ENCODE peak calls at places on chromosomes 4 and X, in seven cellular contexts. One of them, this sample, is unnamed.

GRCh38 chr4:188408244-188409067 is 269.2 kb downstream of the TRIML1 start:
- DNase-seq in activated T-helper 1 cell treated with anti-CD3 and anti-CD28 coated beads, Interleukin-2, amount 50 U/mL, for 16 hours: no peak
- DNase-seq in GDM1: no peak
- DNase-seq in NCI-H1092: no peak
- DNase-seq in effector CD4-positive, alpha-beta T cell: no peak
- DNase-seq in stomach: no peak
- DNase-seq in activated CD4-positive, alpha-beta T cell treated with anti-CD3 and anti-CD28 coated beads, Interleukin-2, amount 50 U/mL, for 1 hour: no peak
- DNase-seq in this sample: no peak

GRCh38 chr4:2797188-2797544 is 4.3 kb downstream of the SH3BP2 start:
- DNase-seq in activated CD4-positive, alpha-beta T cell treated with anti-CD3 and anti-CD28 coated beads, Interleukin-2, amount 50 U/mL, for 1 hour: no peak
- DNase-seq in activated T-helper 1 cell treated with anti-CD3 and anti-CD28 coated beads, Interleukin-2, amount 50 U/mL, for 16 hours: no peak
- DNase-seq in NCI-H1092: no peak
- DNase-seq in effector CD4-positive, alpha-beta T cell: no peak
- DNase-seq in stomach: peak
- DNase-seq in GDM1: no peak
- DNase-seq in this sample: no peak

GRCh38 chr4:128177376-128177959 is 110.1 kb downstream of the PGRMC2 start:
- DNase-seq in stomach: no peak
- DNase-seq in GDM1: no peak
- DNase-seq in effector CD4-positive, alpha-beta T cell: no peak
- DNase-seq in activated T-helper 1 cell treated with anti-CD3 and anti-CD28 coated beads, Interleukin-2, amount 50 U/mL, for 16 hours: no peak
- DNase-seq in NCI-H1092: no peak
- DNase-seq in activated CD4-positive, alpha-beta T cell treated with anti-CD3 and anti-CD28 coated beads, Interleukin-2, amount 50 U/mL, for 1 hour: no peak
- DNase-seq in this sample: no peak

GRCh38 chr4:56653461-56654237 is 27.4 kb downstream of the HOPX start:
- DNase-seq in stomach: no peak
- DNase-seq in activated T-helper 1 cell treated with anti-CD3 and anti-CD28 coated beads, Interleukin-2, amount 50 U/mL, for 16 hours: no peak
- DNase-seq in GDM1: peak
- DNase-seq in effector CD4-positive, alpha-beta T cell: no peak
- DNase-seq in activated CD4-positive, alpha-beta T cell treated with anti-CD3 and anti-CD28 coated beads, Interleukin-2, amount 50 U/mL, for 1 hour: no peak
- DNase-seq in NCI-H1092: no peak
- DNase-seq in this sample: no peak

GRCh38 chrX:46683023-46683422 is 75.9 kb downstream of the SLC9A7 start:
- DNase-seq in effector CD4-positive, alpha-beta T cell: no peak
- DNase-seq in GDM1: no peak
- DNase-seq in NCI-H1092: no peak
- DNase-seq in stomach: no peak
- DNase-seq in activated T-helper 1 cell treated with anti-CD3 and anti-CD28 coated beads, Interleukin-2, amount 50 U/mL, for 16 hours: no peak
- DNase-seq in activated CD4-positive, alpha-beta T cell treated with anti-CD3 and anti-CD28 coated beads, Interleukin-2, amount 50 U/mL, for 1 hour: no peak
- DNase-seq in this sample: no peak

GRCh38 chr4:80237992-80238391 is 28.5 kb upstream of the FGF5 start:
- DNase-seq in stomach: no peak
- DNase-seq in activated T-helper 1 cell treated with anti-CD3 and anti-CD28 coated beads, Interleukin-2, amount 50 U/mL, for 16 hours: no peak
- DNase-seq in effector CD4-positive, alpha-beta T cell: no peak
- DNase-seq in NCI-H1092: no peak
- DNase-seq in activated CD4-positive, alpha-beta T cell treated with anti-CD3 and anti-CD28 coated beads, Interleukin-2, amount 50 U/mL, for 1 hour: no peak
- DNase-seq in GDM1: no peak
- DNase-seq in this sample: no peak

GRCh38 chr4:174274436-174274835 is 9.0 kb downstream of the FBXO8 start:
- DNase-seq in activated CD4-positive, alpha-beta T cell treated with anti-CD3 and anti-CD28 coated beads, Interleukin-2, amount 50 U/mL, for 1 hour: no peak
- DNase-seq in NCI-H1092: no peak
- DNase-seq in GDM1: no peak
- DNase-seq in stomach: no peak
- DNase-seq in effector CD4-positive, alpha-beta T cell: no peak
- DNase-seq in activated T-helper 1 cell treated with anti-CD3 and anti-CD28 coated beads, Interleukin-2, amount 50 U/mL, for 16 hours: no peak
- DNase-seq in this sample: no peak

GRCh38 chrX:153933751-153934472 is 925 bp downstream of the NAA10 start:
- DNase-seq in NCI-H1092: no peak
- DNase-seq in activated CD4-positive, alpha-beta T cell treated with anti-CD3 and anti-CD28 coated beads, Interleukin-2, amount 50 U/mL, for 1 hour: no peak
- DNase-seq in activated T-helper 1 cell treated with anti-CD3 and anti-CD28 coated beads, Interleukin-2, amount 50 U/mL, for 16 hours: no peak
- DNase-seq in stomach: no peak
- DNase-seq in GDM1: no peak
- DNase-seq in effector CD4-positive, alpha-beta T cell: no peak
- DNase-seq in this sample: no peak

GRCh38 chrX:40153335-40154221 is 55.8 kb upstream of the BCOR start:
- DNase-seq in effector CD4-positive, alpha-beta T cell: peak
- DNase-seq in NCI-H1092: peak
- DNase-seq in activated CD4-positive, alpha-beta T cell treated with anti-CD3 and anti-CD28 coated beads, Interleukin-2, amount 50 U/mL, for 1 hour: peak
- DNase-seq in GDM1: peak
- DNase-seq in activated T-helper 1 cell treated with anti-CD3 and anti-CD28 coated beads, Interleukin-2, amount 50 U/mL, for 16 hours: no peak
- DNase-seq in stomach: peak
- DNase-seq in this sample: no peak